ENCODE peak calls at places on chromosomes 6 and 20, in nine cellular contexts. T is sigmoid colon, Y is RWPE1, K is AG08396, J is NCI-H1417, G is ecto neural progenitor cell, U is fibroblast of the conjunctiva, P is PC-3, W is KG1. H is an unnamed sample.
A peak's percentile ranks its signal among the peaks of the same experiment; 100 is the strongest.

GRCh38 chr6:166950443-166950821 is 5.9 kb downstream of the RNASET2 start:
- DNase-seq in Y (no peak), P (no peak), J (no peak), T (no peak), W (no peak), K (no peak), U (no peak), G (no peak), H (no peak)

GRCh38 chr6:42745083-42745637 is 743 bp downstream of the TBCC start:
- DNase-seq in G (peak; percentile 64), J (peak; percentile 64), K (peak; percentile 22), P (no peak), U (no peak), Y (no peak), T (peak; percentile 69), W (peak; percentile 60), H (no peak)

GRCh38 chr6:13593720-13594119 is 19.3 kb downstream of the SIRT5 start:
- DNase-seq in T (no peak), J (no peak), W (no peak), G (no peak), Y (no peak), K (no peak), U (no peak), P (no peak), H (no peak)

GRCh38 chr20:33323236-33323635 is 40.2 kb downstream of the BPIFB1 start:
- DNase-seq in G (no peak), T (no peak), U (no peak), Y (no peak), P (no peak), J (no peak), K (no peak), W (no peak), H (no peak)

GRCh38 chr6:113381957-113382356 is 475.2 kb upstream of the MARCKS start:
- DNase-seq in Y (no peak), G (no peak), J (peak; percentile 25), U (peak; percentile 59), T (peak; percentile 69), P (peak; percentile 42), K (no peak), W (no peak), H (no peak)

GRCh38 chr6:128259036-128259734 is 261.2 kb downstream of the PTPRK start:
- DNase-seq in J (no peak), P (no peak), Y (no peak), T (no peak), G (no peak), W (no peak), U (no peak), K (no peak), H (no peak)

GRCh38 chr6:169791721-169792131 is 40.3 kb downstream of the ERMARD start:
- DNase-seq in P (no peak), Y (no peak), U (no peak), W (no peak), G (peak; percentile 39), J (peak; percentile 20), K (no peak), T (no peak), H (no peak)

GRCh38 chr20:10758446-10758845 is 84.6 kb upstream of the JAG1 start:
- DNase-seq in J (no peak), T (no peak), K (no peak), W (no peak), U (no peak), P (peak; percentile 97), G (no peak), Y (peak; percentile 46), H (no peak)

GRCh38 chr20:2986466-2986865 is 57.0 kb upstream of the GNRH2 start:
- DNase-seq in Y (no peak), W (no peak), J (no peak), U (peak; percentile 36), K (no peak), T (no peak), P (no peak), G (no peak), H (no peak)

GRCh38 chr6:23145801-23146200 is 576.4 kb downstream of the HDGFL1 start:
- DNase-seq in U (peak; percentile 39), G (no peak), K (no peak), T (no peak), Y (no peak), W (no peak), P (no peak), J (no peak), H (no peak)

GRCh38 chr6:56570434-56571359 is 72.0 kb downstream of the DST start:
- DNase-seq in G (no peak), U (peak; percentile 13), J (peak; percentile 18), P (peak; percentile 60), T (no peak), Y (peak; percentile 29), W (peak; percentile 6), K (peak; percentile 29), H (no peak)

GRCh38 chr20:1707588-1708449 is 50.2 kb upstream of the SIRPG start:
- DNase-seq in P (no peak), K (no peak), U (no peak), T (no peak), Y (no peak), J (no peak), G (no peak), W (no peak), H (no peak)

GRCh38 chr20:57326667-57327455 is 2.7 kb upstream of the SPO11 start:
- DNase-seq in P (peak; percentile 95), Y (peak; percentile 99), U (no peak), W (no peak), J (peak; percentile 47), G (peak; percentile 58), K (no peak), T (no peak), H (no peak)

GRCh38 chr6:65461121-65461520 is 245.9 kb downstream of the EYS start:
- DNase-seq in U (no peak), K (no peak), T (no peak), G (no peak), W (no peak), J (peak; percentile 5), P (no peak), Y (no peak), H (no peak)

GRCh38 chr6:81929828-81930227 is 177.3 kb upstream of the TENT5A start:
- DNase-seq in U (peak; percentile 31), P (no peak), G (no peak), T (no peak), W (no peak), J (no peak), K (no peak), Y (no peak), H (no peak)

GRCh38 chr6:43493833-43494232 is 16.3 kb downstream of the LRRC73 start:
- DNase-seq in T (no peak), P (no peak), W (no peak), Y (peak; percentile 55), K (no peak), G (no peak), U (no peak), J (no peak), H (no peak)

GRCh38 chr20:53149652-53150205 is 177.6 kb downstream of the TSHZ2 start:
- DNase-seq in K (no peak), G (no peak), W (no peak), U (no peak), T (no peak), P (no peak), J (no peak), Y (no peak), H (no peak)

GRCh38 chr20:34996243-34996984 is 40.7 kb downstream of the MYH7B start:
- DNase-seq in U (no peak), Y (no peak), T (no peak), P (no peak), W (no peak), J (no peak), K (no peak), G (no peak), H (no peak)

GRCh38 chr6:4358414-4359107 is 223.2 kb upstream of the ECI2 start:
- DNase-seq in U (peak; percentile 98), K (peak; percentile 92), T (peak; percentile 93), G (peak; percentile 58), Y (peak; percentile 96), W (no peak), P (peak; percentile 100), J (peak; percentile 3), H (peak; percentile 16)

GRCh38 chr6:62280099-62280498 is 5.9 kb downstream of the KHDRBS2 start:
- DNase-seq in U (no peak), Y (no peak), G (no peak), P (no peak), W (no peak), J (no peak), K (no peak), T (no peak), H (no peak)

GRCh38 chr6:113858067-113858604 is 991 bp downstream of the MARCKS start:
- DNase-seq in T (peak; percentile 78), K (peak; percentile 59), Y (peak; percentile 41), J (peak; percentile 80), W (no peak), G (peak; percentile 62), P (peak; percentile 15), U (no peak), H (no peak)

GRCh38 chr6:119426619-119427018 is 77.1 kb upstream of the MAN1A1 start:
- DNase-seq in T (no peak), J (no peak), K (peak; percentile 36), W (no peak), U (no peak), P (peak; percentile 5), G (no peak), Y (no peak), H (no peak)

GRCh38 chr6:56996401-56996800 is 41.5 kb downstream of the BEND6 start:
- DNase-seq in U (no peak), G (no peak), K (no peak), W (no peak), P (no peak), T (no peak), J (no peak), Y (no peak), H (no peak)

GRCh38 chr6:127343753-127344659 is 597 bp upstream of the ECHDC1 start:
- DNase-seq in J (peak; percentile 64), T (no peak), P (peak; percentile 19), K (no peak), G (no peak), Y (no peak), U (no peak), W (no peak), H (no peak)

GRCh38 chr6:52089758-52090348 is 2.4 kb upstream of the PKHD1 start:
- DNase-seq in T (no peak), U (no peak), J (no peak), W (no peak), G (no peak), Y (peak; percentile 70), P (peak; percentile 25), K (no peak), H (no peak)

GRCh38 chr6:16690244-16691142 is 70.8 kb downstream of the ATXN1 start:
- DNase-seq in J (no peak), P (peak; percentile 91), W (no peak), G (no peak), K (no peak), Y (no peak), T (no peak), U (no peak), H (no peak)

GRCh38 chr6:163490826-163491577 is 76.5 kb downstream of the QKI start:
- DNase-seq in J (no peak), W (no peak), G (no peak), P (peak; percentile 77), Y (no peak), K (peak; percentile 30), U (no peak), T (peak; percentile 85), H (no peak)

GRCh38 chr6:96066376-96066775 is 50.6 kb downstream of the FUT9 start:
- DNase-seq in T (no peak), G (no peak), W (no peak), U (no peak), P (peak; percentile 9), K (no peak), J (no peak), Y (no peak), H (no peak)

GRCh38 chr6:161901740-161902426 is 628.0 kb upstream of the AGPAT4 start:
- DNase-seq in J (no peak), Y (no peak), W (no peak), U (no peak), P (no peak), G (no peak), K (no peak), T (no peak), H (no peak)